ENCODE peak calls at places on chromosomes 12 and 14, in ten cellular contexts. One of them, this sample, is unnamed.

GRCh38 chr12:111355181-111355925 is 13.5 kb downstream of the PHETA1 start:
- DNase-seq in fibroblast of pulmonary artery: no peak
- DNase-seq in left ventricle myocardium inferior: no peak
- DNase-seq in AG09309: no peak
- DNase-seq in dorsolateral prefrontal cortex: no peak
- DNase-seq in choroid plexus epithelial cell: no peak
- DNase-seq in GM13977: no peak
- DNase-seq in HCT116: no peak
- DNase-seq in tibial artery: no peak
- DNase-seq in cardiac fibroblast: no peak
- DNase-seq in this sample: no peak

GRCh38 chr12:62879691-62880090 is 55.3 kb downstream of the PPM1H start:
- DNase-seq in AG09309: no peak
- DNase-seq in dorsolateral prefrontal cortex: no peak
- DNase-seq in tibial artery: no peak
- DNase-seq in left ventricle myocardium inferior: no peak
- DNase-seq in fibroblast of pulmonary artery: no peak
- DNase-seq in cardiac fibroblast: no peak
- DNase-seq in GM13977: no peak
- DNase-seq in choroid plexus epithelial cell: no peak
- DNase-seq in HCT116: no peak
- DNase-seq in this sample: no peak

GRCh38 chr12:3120701-3121100 is 43.5 kb downstream of the TSPAN9 start:
- DNase-seq in HCT116: no peak
- DNase-seq in fibroblast of pulmonary artery: no peak
- DNase-seq in choroid plexus epithelial cell: no peak
- DNase-seq in AG09309: no peak
- DNase-seq in tibial artery: no peak
- DNase-seq in left ventricle myocardium inferior: no peak
- DNase-seq in GM13977: no peak
- DNase-seq in dorsolateral prefrontal cortex: no peak
- DNase-seq in cardiac fibroblast: no peak
- DNase-seq in this sample: no peak

GRCh38 chr14:100692859-100693558 is 33.7 kb upstream of the DLK1 start:
- DNase-seq in choroid plexus epithelial cell: peak
- DNase-seq in left ventricle myocardium inferior: no peak
- DNase-seq in cardiac fibroblast: peak
- DNase-seq in tibial artery: no peak
- DNase-seq in AG09309: peak
- DNase-seq in dorsolateral prefrontal cortex: no peak
- DNase-seq in HCT116: peak
- DNase-seq in fibroblast of pulmonary artery: peak
- DNase-seq in GM13977: no peak
- DNase-seq in this sample: peak

GRCh38 chr14:102464846-102465341 is 44.7 kb downstream of the ANKRD9 start:
- DNase-seq in cardiac fibroblast: no peak
- DNase-seq in fibroblast of pulmonary artery: no peak
- DNase-seq in choroid plexus epithelial cell: no peak
- DNase-seq in GM13977: no peak
- DNase-seq in left ventricle myocardium inferior: no peak
- DNase-seq in HCT116: no peak
- DNase-seq in AG09309: no peak
- DNase-seq in tibial artery: no peak
- DNase-seq in dorsolateral prefrontal cortex: no peak
- DNase-seq in this sample: no peak

GRCh38 chr14:38254565-38255407 is 1.1 kb downstream of the CLEC14A start:
- DNase-seq in fibroblast of pulmonary artery: peak
- DNase-seq in GM13977: no peak
- DNase-seq in cardiac fibroblast: peak
- DNase-seq in left ventricle myocardium inferior: peak
- DNase-seq in HCT116: no peak
- DNase-seq in tibial artery: no peak
- DNase-seq in dorsolateral prefrontal cortex: no peak
- DNase-seq in AG09309: no peak
- DNase-seq in choroid plexus epithelial cell: no peak
- DNase-seq in this sample: no peak

GRCh38 chr12:112978163-112979081 is at the start of gene OAS2:
- DNase-seq in AG09309: peak
- DNase-seq in HCT116: no peak
- DNase-seq in tibial artery: peak
- DNase-seq in choroid plexus epithelial cell: peak
- DNase-seq in cardiac fibroblast: peak
- DNase-seq in left ventricle myocardium inferior: peak
- DNase-seq in fibroblast of pulmonary artery: peak
- DNase-seq in GM13977: peak
- DNase-seq in dorsolateral prefrontal cortex: no peak
- DNase-seq in this sample: peak

GRCh38 chr12:72792889-72793288 is 520.7 kb downstream of the TRHDE start:
- DNase-seq in tibial artery: no peak
- DNase-seq in HCT116: no peak
- DNase-seq in cardiac fibroblast: no peak
- DNase-seq in GM13977: no peak
- DNase-seq in choroid plexus epithelial cell: no peak
- DNase-seq in dorsolateral prefrontal cortex: no peak
- DNase-seq in AG09309: no peak
- DNase-seq in fibroblast of pulmonary artery: no peak
- DNase-seq in left ventricle myocardium inferior: no peak
- DNase-seq in this sample: no peak

GRCh38 chr14:44657688-44658388 is 150.8 kb upstream of the FSCB start:
- DNase-seq in fibroblast of pulmonary artery: peak
- DNase-seq in GM13977: no peak
- DNase-seq in cardiac fibroblast: peak
- DNase-seq in AG09309: peak
- DNase-seq in left ventricle myocardium inferior: no peak
- DNase-seq in dorsolateral prefrontal cortex: no peak
- DNase-seq in tibial artery: no peak
- DNase-seq in choroid plexus epithelial cell: peak
- DNase-seq in HCT116: no peak
- DNase-seq in this sample: no peak
- TF ChIP-seq CTCF in fibroblast of pulmonary artery: peak
- TF ChIP-seq CTCF in GM13977: peak
- TF ChIP-seq CTCF in cardiac fibroblast: peak
- TF ChIP-seq CTCF in AG09309: peak
- TF ChIP-seq CTCF in left ventricle myocardium inferior: peak
- TF ChIP-seq CTCF in dorsolateral prefrontal cortex: peak
- TF ChIP-seq CTCF in tibial artery: no peak
- TF ChIP-seq CTCF in choroid plexus epithelial cell: no peak
- TF ChIP-seq CTCF in HCT116: peak
- TF ChIP-seq CTCF in this sample: no peak

GRCh38 chr14:87334997-87335675 is 657.8 kb downstream of the GALC start:
- DNase-seq in choroid plexus epithelial cell: no peak
- DNase-seq in tibial artery: no peak
- DNase-seq in HCT116: no peak
- DNase-seq in cardiac fibroblast: no peak
- DNase-seq in left ventricle myocardium inferior: no peak
- DNase-seq in GM13977: no peak
- DNase-seq in AG09309: no peak
- DNase-seq in fibroblast of pulmonary artery: no peak
- DNase-seq in dorsolateral prefrontal cortex: no peak
- DNase-seq in this sample: no peak
- TF ChIP-seq CTCF in choroid plexus epithelial cell: no peak
- TF ChIP-seq CTCF in tibial artery: no peak
- TF ChIP-seq CTCF in HCT116: no peak
- TF ChIP-seq CTCF in cardiac fibroblast: no peak
- TF ChIP-seq CTCF in left ventricle myocardium inferior: no peak
- TF ChIP-seq CTCF in GM13977: no peak
- TF ChIP-seq CTCF in AG09309: no peak
- TF ChIP-seq CTCF in fibroblast of pulmonary artery: no peak
- TF ChIP-seq CTCF in dorsolateral prefrontal cortex: no peak
- TF ChIP-seq CTCF in this sample: no peak

GRCh38 chr12:79512068-79512467 is 178.7 kb downstream of the PAWR start:
- DNase-seq in HCT116: no peak
- DNase-seq in dorsolateral prefrontal cortex: no peak
- DNase-seq in AG09309: no peak
- DNase-seq in cardiac fibroblast: no peak
- DNase-seq in tibial artery: no peak
- DNase-seq in left ventricle myocardium inferior: no peak
- DNase-seq in GM13977: no peak
- DNase-seq in fibroblast of pulmonary artery: no peak
- DNase-seq in choroid plexus epithelial cell: no peak
- DNase-seq in this sample: no peak
- TF ChIP-seq CTCF in HCT116: peak
- TF ChIP-seq CTCF in dorsolateral prefrontal cortex: no peak
- TF ChIP-seq CTCF in AG09309: no peak
- TF ChIP-seq CTCF in cardiac fibroblast: peak
- TF ChIP-seq CTCF in tibial artery: no peak
- TF ChIP-seq CTCF in left ventricle myocardium inferior: no peak
- TF ChIP-seq CTCF in GM13977: peak
- TF ChIP-seq CTCF in fibroblast of pulmonary artery: no peak
- TF ChIP-seq CTCF in choroid plexus epithelial cell: peak
- TF ChIP-seq CTCF in this sample: peak

DNA sequence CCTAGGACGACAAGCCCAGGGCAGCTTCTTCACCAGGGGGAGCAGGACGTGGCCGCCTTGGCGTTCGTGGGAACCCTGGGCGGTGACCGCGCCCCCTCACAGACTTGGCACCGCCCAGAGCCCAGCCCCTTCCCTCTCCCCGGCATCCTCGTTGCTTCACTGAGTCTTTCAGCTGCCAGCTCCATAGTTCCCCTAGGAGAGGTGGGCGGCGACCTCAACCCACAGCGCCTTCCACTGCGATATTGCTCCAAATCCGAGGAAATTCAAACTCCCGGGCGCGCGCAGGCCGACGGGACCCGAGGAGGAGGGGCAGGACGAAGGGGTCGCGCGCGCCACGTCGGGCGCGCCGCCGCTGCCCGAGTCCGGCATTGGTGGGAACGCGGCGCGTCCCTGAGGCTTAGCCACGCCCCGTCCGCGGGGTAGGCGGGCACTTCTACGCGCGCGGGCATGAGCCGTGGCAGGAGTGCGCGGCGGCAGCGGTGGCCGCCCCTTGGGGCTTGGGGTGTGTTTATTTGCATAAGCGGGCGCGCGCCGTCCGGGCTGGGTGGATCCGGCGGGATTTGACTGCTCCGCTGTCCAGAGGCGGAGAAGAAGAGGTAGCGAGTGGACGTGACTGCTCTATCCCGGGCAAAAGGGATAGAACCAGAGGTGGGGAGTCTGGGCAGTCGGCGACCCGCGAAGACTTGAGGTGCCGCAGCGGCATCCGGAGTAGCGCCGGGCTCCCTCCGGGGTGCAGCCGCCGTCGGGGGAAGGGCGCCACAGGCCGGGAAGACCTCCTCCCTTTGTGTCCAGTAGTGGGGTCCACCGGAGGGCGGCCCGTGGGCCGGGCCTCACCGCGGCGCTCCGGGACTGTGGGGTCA is at the start of the genes APAF1 and IKBIP:
- DNase-seq in cardiac fibroblast: peak
- DNase-seq in GM13977: peak
- DNase-seq in choroid plexus epithelial cell: peak
- DNase-seq in left ventricle myocardium inferior: peak
- DNase-seq in HCT116: peak
- DNase-seq in tibial artery: peak
- DNase-seq in AG09309: peak
- DNase-seq in dorsolateral prefrontal cortex: peak
- DNase-seq in fibroblast of pulmonary artery: peak
- DNase-seq in this sample: peak
- TF ChIP-seq CTCF in cardiac fibroblast: no peak
- TF ChIP-seq CTCF in GM13977: no peak
- TF ChIP-seq CTCF in choroid plexus epithelial cell: no peak
- TF ChIP-seq CTCF in left ventricle myocardium inferior: no peak
- TF ChIP-seq CTCF in HCT116: no peak
- TF ChIP-seq CTCF in tibial artery: no peak
- TF ChIP-seq CTCF in AG09309: no peak
- TF ChIP-seq CTCF in dorsolateral prefrontal cortex: peak
- TF ChIP-seq CTCF in fibroblast of pulmonary artery: no peak
- TF ChIP-seq CTCF in this sample: peak

DNA sequence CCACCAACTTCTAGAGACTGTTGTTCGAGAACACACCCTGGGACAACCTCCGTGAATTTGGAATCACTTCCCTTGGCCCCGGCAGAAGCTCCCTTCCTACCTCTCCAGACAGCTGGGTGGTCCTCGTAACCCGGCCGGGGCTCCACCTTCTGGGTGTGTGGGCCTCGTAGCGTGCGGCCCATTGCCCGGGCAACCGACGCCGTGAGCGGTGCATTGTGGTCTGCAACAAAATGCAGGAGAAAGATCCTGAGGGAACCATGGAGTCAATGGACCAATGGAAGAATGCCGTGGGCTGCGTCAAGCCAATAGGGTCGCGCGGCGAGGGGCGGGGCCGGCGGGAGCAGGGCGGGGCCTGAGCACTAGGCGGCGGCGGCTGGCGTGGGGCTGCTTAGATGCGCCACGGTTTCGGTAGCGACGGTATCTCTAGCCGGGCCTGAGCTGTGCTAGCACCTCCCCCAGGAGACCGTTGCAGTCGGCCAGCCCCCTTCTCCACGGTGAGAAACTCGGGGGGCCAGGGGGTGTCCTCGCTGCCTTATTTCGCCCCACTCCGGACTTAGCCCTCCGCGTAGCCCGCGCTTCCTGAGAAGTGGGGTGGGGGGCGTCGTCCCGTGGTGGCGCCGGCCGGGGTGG is at the start of gene DYNLL1:
- DNase-seq in fibroblast of pulmonary artery: peak
- DNase-seq in HCT116: peak
- DNase-seq in AG09309: peak
- DNase-seq in choroid plexus epithelial cell: peak
- DNase-seq in dorsolateral prefrontal cortex: peak
- DNase-seq in left ventricle myocardium inferior: peak
- DNase-seq in GM13977: peak
- DNase-seq in tibial artery: peak
- DNase-seq in cardiac fibroblast: peak
- DNase-seq in this sample: peak
- TF ChIP-seq CTCF in fibroblast of pulmonary artery: no peak
- TF ChIP-seq CTCF in HCT116: no peak
- TF ChIP-seq CTCF in AG09309: no peak
- TF ChIP-seq CTCF in choroid plexus epithelial cell: no peak
- TF ChIP-seq CTCF in dorsolateral prefrontal cortex: peak
- TF ChIP-seq CTCF in left ventricle myocardium inferior: peak
- TF ChIP-seq CTCF in GM13977: no peak
- TF ChIP-seq CTCF in tibial artery: peak
- TF ChIP-seq CTCF in cardiac fibroblast: no peak
- TF ChIP-seq CTCF in this sample: no peak

This sample was measured in AG04449.